ENCODE peak calls at places on chromosomes 13 and 19, in ten cellular contexts. Z, B, T, V, Q, K, A, I, P and N are unnamed samples.

GRCh38 chr19:18538115-18538514 is 5.3 kb downstream of the FKBP8 start:
- DNase-seq in A (no peak), Z (no peak), V (no peak), K (no peak), B (no peak), T (no peak), P (no peak), I (no peak), Q (no peak), N (no peak)

GRCh38 chr19:55319786-55320185 is 5.4 kb downstream of the TMEM150B start:
- DNase-seq in B (no peak), K (no peak), A (no peak), I (no peak), P (peak; percentile 66), Z (no peak), Q (peak; percentile 83), V (peak; percentile 61), T (no peak), N (no peak)

GRCh38 chr19:46288896-46289588 is 7.8 kb upstream of the HIF3A start:
- DNase-seq in A (no peak), V (no peak), I (peak; percentile 36), K (no peak), P (no peak), Z (no peak), T (peak; percentile 74), Q (no peak), B (no peak), N (no peak)

GRCh38 chr19:5484398-5485285 is 29.4 kb downstream of the ZNRF4 start:
- DNase-seq in B (no peak), K (no peak), A (peak; percentile 29), Q (peak; percentile 43), P (no peak), Z (no peak), V (no peak), I (peak; percentile 70), T (no peak), N (no peak)

GRCh38 chr13:26257049-26257448 is 3.1 kb downstream of the CDK8 start:
- DNase-seq in B (no peak), P (no peak), T (no peak), K (no peak), Z (no peak), I (no peak), V (no peak), A (no peak), Q (no peak), N (no peak)

GRCh38 chr13:113203507-113204377 is 4.7 kb downstream of the PCID2 start:
- DNase-seq in V (no peak), Z (no peak), I (no peak), T (no peak), K (no peak), B (no peak), Q (no peak), P (no peak), A (no peak), N (no peak)

GRCh38 chr19:6433663-6434062 is at the start of gene SLC25A41:
- DNase-seq in K (no peak), T (no peak), Q (no peak), B (no peak), P (no peak), A (no peak), Z (no peak), V (no peak), I (no peak), N (no peak)

GRCh38 chr13:87003265-87003664 is 667.9 kb upstream of the SLITRK5 start:
- DNase-seq in B (no peak), Z (no peak), T (no peak), Q (no peak), I (no peak), K (no peak), V (no peak), A (no peak), P (no peak), N (no peak)

GRCh38 chr13:51107996-51108395 is 3.1 kb downstream of the C13orf42 start:
- DNase-seq in V (no peak), B (no peak), Z (no peak), P (no peak), I (no peak), T (no peak), A (no peak), Q (no peak), K (no peak), N (no peak)

GRCh38 chr13:38763446-38764381 is 76.8 kb downstream of the FREM2 start:
- DNase-seq in A (no peak), K (no peak), T (peak; percentile 1), B (no peak), Z (no peak), P (no peak), I (peak; percentile 16), Q (peak; percentile 36), V (peak; percentile 19), N (no peak)

GRCh38 chr13:88124142-88124541 is 453.0 kb downstream of the SLITRK5 start:
- DNase-seq in I (no peak), K (no peak), Q (no peak), Z (no peak), A (no peak), T (no peak), P (no peak), V (no peak), B (no peak), N (no peak)

GRCh38 chr19:35029737-35030256 is 473 bp upstream of the SCN1B start:
- DNase-seq in P (peak; percentile 43), I (no peak), B (no peak), Q (peak; percentile 63), Z (no peak), V (no peak), A (no peak), K (no peak), T (peak; percentile 72), N (no peak)

GRCh38 chr13:113938716-113939115 is 35.2 kb downstream of the C13orf46 start:
- DNase-seq in V (no peak), B (no peak), A (no peak), P (no peak), I (no peak), Z (no peak), T (no peak), K (no peak), Q (peak; percentile 23), N (no peak)

GRCh38 chr19:48991823-48992570 is 1.1 kb downstream of the GYS1 start:
- DNase-seq in P (peak; percentile 44), I (no peak), K (peak; percentile 70), A (peak; percentile 65), T (peak; percentile 75), B (no peak), Q (peak; percentile 59), Z (peak; percentile 45), V (no peak), N (peak; percentile 71)

GRCh38 chr13:30870049-30870884 is 35.8 kb upstream of the MEDAG start:
- DNase-seq in P (peak; percentile 78), Q (no peak), T (no peak), V (no peak), I (no peak), K (peak; percentile 55), A (peak; percentile 42), Z (peak; percentile 91), B (no peak), N (peak; percentile 91)

GRCh38 chr19:38389101-38389925 is 816 bp downstream of the SPRED3 start:
- DNase-seq in T (peak; percentile 80), I (no peak), B (no peak), K (no peak), V (no peak), P (no peak), Q (peak; percentile 80), A (no peak), Z (no peak), N (no peak)

GRCh38 chr19:39539165-39539518 is 819 bp downstream of the EID2 start:
- DNase-seq in P (no peak), A (no peak), V (no peak), I (peak; percentile 52), Q (no peak), B (no peak), K (no peak), T (peak; percentile 78), Z (no peak), N (no peak)

GRCh38 chr19:47663435-47663910 is 49.7 kb upstream of the EHD2 start:
- DNase-seq in P (no peak), A (no peak), B (no peak), K (no peak), V (no peak), T (no peak), Q (no peak), Z (no peak), I (peak; percentile 14), N (no peak)

GRCh38 chr13:93226623-93227279 is at the start of gene GPC6:
- DNase-seq in P (peak; percentile 66), K (peak; percentile 18), V (no peak), Q (peak; percentile 80), A (no peak), T (no peak), B (no peak), Z (peak; percentile 23), I (peak; percentile 79), N (peak; percentile 58)
- TF ChIP-seq EP300 in P (no peak), K (no peak), V (no peak), Q (no peak), A (no peak), T (no peak), B (no peak), Z (peak; percentile 73), I (no peak), N (no peak)

GRCh38 chr13:75705395-75705794 is 69.3 kb downstream of the LMO7 start:
- DNase-seq in K (no peak), Q (no peak), Z (no peak), T (peak; percentile 50), I (no peak), V (no peak), P (no peak), B (no peak), A (no peak), N (no peak)
- H3K4me1 ChIP-seq in K (peaks cover 4% of the 10 kb centered on the region), Q (peaks cover 20% of the 10 kb centered on the region), Z (no peaks in the 10 kb centered on the region), T (peaks cover 26% of the 10 kb centered on the region), I (peaks cover 5% of the 10 kb centered on the region), V (no peaks in the 10 kb centered on the region), P (no peaks in the 10 kb centered on the region), B (no peaks in the 10 kb centered on the region), A (no peaks in the 10 kb centered on the region), N (peaks cover 5% of the 10 kb centered on the region)

GRCh38 chr13:27730191-27730590 is 62.1 kb upstream of the GSX1 start:
- DNase-seq in Q (no peak), K (no peak), Z (no peak), T (no peak), B (no peak), I (no peak), P (no peak), A (no peak), V (no peak), N (no peak)

GRCh38 chr13:27728271-27728670 is 64.0 kb upstream of the GSX1 start:
- DNase-seq in V (no peak), Q (no peak), I (no peak), T (no peak), Z (no peak), P (no peak), A (no peak), K (no peak), B (no peak), N (no peak)
- TF ChIP-seq EP300 in V (no peak), Q (no peak), I (no peak), T (no peak), Z (no peak), P (no peak), A (no peak), K (no peak), B (no peak), N (no peak)

DNA sequence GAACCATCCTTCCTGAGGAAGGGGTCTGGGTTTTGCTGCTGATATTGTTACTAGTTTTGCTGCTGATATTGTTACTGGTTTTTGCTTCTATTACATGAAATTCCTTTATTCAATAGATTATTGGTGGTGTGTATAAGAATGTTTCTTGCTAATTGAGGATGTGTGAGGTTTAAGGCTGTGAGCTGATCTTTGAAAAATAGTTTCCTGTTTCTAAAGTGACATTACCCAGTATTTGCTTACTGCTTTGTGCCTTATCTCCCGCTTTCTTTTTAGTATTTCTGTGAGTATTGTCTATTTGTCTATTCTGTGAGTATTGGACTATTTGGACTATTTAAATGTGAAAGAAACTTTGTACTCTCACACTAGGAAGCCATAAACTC is 38.2 kb upstream of the C1QTNF9 start:
- DNase-seq in T (no peak), Z (no peak), P (no peak), V (no peak), Q (no peak), I (no peak), K (no peak), A (no peak), B (no peak), N (no peak)
- H3K4me1 ChIP-seq in T (peaks cover 12% of the 10 kb centered on the region), Z (peaks cover 4% of the 10 kb centered on the region), P (no peaks in the 10 kb centered on the region), V (no peaks in the 10 kb centered on the region), Q (peaks cover 11% of the 10 kb centered on the region), I (peaks cover 34% of the 10 kb centered on the region), K (peaks cover 35% of the 10 kb centered on the region), A (peaks cover 56% of the 10 kb centered on the region), B (peaks cover 52% of the 10 kb centered on the region), N (peaks cover 28% of the 10 kb centered on the region)